ENCODE peak calls at places on chromosomes 4 and X, in nine cellular contexts. V is H4, Y is cerebellar cortex, G is GM19239, P is Peyer's patch, C is iris pigment epithelial cell, S is left colon, J is GM04504, Q is ovary. L is an unnamed sample.

GRCh38 chr4:113468165-113469022 is 293.1 kb downstream of the CAMK2D start:
- DNase-seq in V (peak; percentile 98), Y (peak; percentile 80), G (no peak), P (peak; percentile 89), C (peak; percentile 100), S (peak; percentile 31), J (peak; percentile 99), Q (peak; percentile 86), L (peak; percentile 1)

GRCh38 chrX:141632124-141632523 is 42.6 kb downstream of the SPANXA2 start:
- DNase-seq in V (no peak), Y (no peak), G (no peak), P (no peak), C (peak; percentile 55), S (no peak), J (no peak), Q (no peak), L (no peak)

GRCh38 chr4:147793569-147793968 is 61.7 kb downstream of the ARHGAP10 start:
- DNase-seq in V (no peak), Y (no peak), G (no peak), P (no peak), C (peak; percentile 46), S (no peak), J (no peak), Q (no peak), L (no peak)

GRCh38 chr4:42904986-42905385 is 12.5 kb downstream of the GRXCR1 start:
- DNase-seq in V (no peak), Y (peak; percentile 94), G (no peak), P (no peak), C (no peak), S (no peak), J (no peak), Q (no peak), L (no peak)

GRCh38 chr4:48944659-48945290 is 38.2 kb upstream of the OCIAD2 start:
- DNase-seq in V (no peak), Y (peak; percentile 11), G (no peak), P (no peak), C (no peak), S (peak; percentile 48), J (no peak), Q (no peak), L (no peak)

GRCh38 chr4:140281828-140282227 is 91.6 kb upstream of the SCOC start:
- DNase-seq in V (no peak), Y (no peak), G (no peak), P (no peak), C (no peak), S (no peak), J (no peak), Q (no peak), L (no peak)

GRCh38 chr4:118760092-118760491 is 74.9 kb downstream of the METTL14 start:
- DNase-seq in V (no peak), Y (no peak), G (no peak), P (no peak), C (no peak), S (no peak), J (no peak), Q (no peak), L (no peak)

GRCh38 chrX:10769696-10770619 is 149.6 kb upstream of the MID1 start:
- DNase-seq in V (peak; percentile 15), Y (peak; percentile 9), G (no peak), P (no peak), C (peak; percentile 61), S (no peak), J (no peak), Q (peak; percentile 19), L (no peak)

GRCh38 chr4:15250021-15250441 is 177.8 kb upstream of the C1QTNF7 start:
- DNase-seq in V (no peak), Y (no peak), G (no peak), P (no peak), C (no peak), S (no peak), J (no peak), Q (no peak), L (no peak)

GRCh38 chrX:112235547-112235946 is 153.0 kb upstream of the TRPC5 start:
- DNase-seq in V (no peak), Y (no peak), G (no peak), P (no peak), C (no peak), S (no peak), J (no peak), Q (no peak), L (no peak)